ENCODE peak calls at places on chromosomes 2 and 18, in four cellular contexts. M is brain microvascular endothelial cell; N is stimulated activated CD8-positive, alpha-beta memory T cell treated with anti-CD3 and anti-CD28 coated beads, Interleukin-4, amount 100 ng/mL, for 24 hours; D is ACHN. K is an unnamed sample.
A peak's percentile ranks its signal among the peaks of the same experiment; 100 is the strongest.

GRCh38 chr18:68623342-68623741 is 91.6 kb downstream of the TMX3 start:
- DNase-seq in M (peak; percentile 64), N (peak; percentile 3), D (peak; percentile 54), K (peak; percentile 60)

GRCh38 chr2:20653695-20654306 is 2.9 kb upstream of the HS1BP3 start:
- DNase-seq in N (no peak), M (no peak), D (no peak), K (no peak)

GRCh38 chr18:75244336-75244735 is 33.7 kb downstream of the TSHZ1 start:
- DNase-seq in M (no peak), N (no peak), D (peak; percentile 46), K (peak; percentile 40)

GRCh38 chr2:241191101-241191500 is 2.6 kb downstream of the ANO7 start:
- DNase-seq in M (no peak), N (no peak), D (no peak), K (no peak)

GRCh38 chr2:48347712-48348111 is 182.2 kb upstream of the STON1 start:
- DNase-seq in D (peak; percentile 40), M (no peak), N (no peak), K (no peak)

GRCh38 chr2:8794923-8795825 is 42.2 kb downstream of the KIDINS220 start:
- DNase-seq in M (no peak), D (no peak), N (no peak), K (no peak)

GRCh38 chr2:179751184-179751809 is 110.1 kb downstream of the ZNF385B start:
- DNase-seq in D (peak; percentile 37), N (no peak), M (no peak), K (no peak)

GRCh38 chr2:145016711-145017110 is 496.8 kb upstream of the ZEB2 start:
- DNase-seq in M (no peak), N (no peak), D (no peak), K (no peak)

GRCh38 chr2:158968396-158969161 is at the start of gene TANC1:
- DNase-seq in N (peak; percentile 42), D (peak; percentile 96), M (peak; percentile 89), K (peak; percentile 95)